ENCODE peak calls at places on chromosomes 5 and 9, in six cellular contexts. C is cardiac fibroblast, Y is A549, T is suprapubic skin, F is WERI-Rb-1, I is brain microvascular endothelial cell. J is an unnamed sample.

GRCh38 chr9:613771-614347 is 227.6 kb upstream of the DMRT1 start:
- DNase-seq in F (peak), Y (peak), C (peak), I (peak), T (peak), J (peak)

GRCh38 chr5:77305222-77305846 is 94.9 kb downstream of the PDE8B start:
- DNase-seq in T (no peak), I (no peak), C (no peak), F (no peak), Y (no peak), J (no peak)

GRCh38 chr5:102654559-102655354 is 100.3 kb upstream of the PAM start:
- DNase-seq in F (no peak), Y (no peak), I (no peak), T (no peak), C (no peak), J (no peak)

GRCh38 chr5:55172937-55173695 is at the start of gene CDC20B:
- DNase-seq in Y (peak), F (peak), T (no peak), I (peak), C (peak), J (peak)

GRCh38 chr5:1763548-1763911 is 36.1 kb downstream of the MRPL36 start:
- DNase-seq in I (peak), Y (peak), T (peak), F (peak), C (peak), J (peak)

GRCh38 chr5:172045315-172045632 is 38.8 kb upstream of the FBXW11 start:
- DNase-seq in Y (no peak), I (no peak), T (no peak), F (no peak), C (no peak), J (no peak)

GRCh38 chr5:90690317-90690716 is 131.7 kb downstream of the ADGRV1 start:
- DNase-seq in I (no peak), F (no peak), C (no peak), T (no peak), Y (no peak), J (no peak)

GRCh38 chr5:52925001-52925400 is 64.2 kb upstream of the ITGA2 start:
- DNase-seq in I (no peak), Y (no peak), F (no peak), T (no peak), C (peak), J (no peak)

GRCh38 chr5:123951204-123951977 is 439.4 kb downstream of the CSNK1G3 start:
- DNase-seq in Y (peak), I (peak), F (no peak), C (peak), T (no peak), J (no peak)

GRCh38 chr9:129511320-129511900 is 109.5 kb downstream of the C9orf50 start:
- DNase-seq in C (no peak), F (no peak), I (no peak), T (no peak), Y (no peak), J (no peak)

GRCh38 chr5:54904425-54904824 is 81.0 kb downstream of the ESM1 start:
- DNase-seq in C (peak), F (no peak), I (peak), T (no peak), Y (peak), J (no peak)

DNA sequence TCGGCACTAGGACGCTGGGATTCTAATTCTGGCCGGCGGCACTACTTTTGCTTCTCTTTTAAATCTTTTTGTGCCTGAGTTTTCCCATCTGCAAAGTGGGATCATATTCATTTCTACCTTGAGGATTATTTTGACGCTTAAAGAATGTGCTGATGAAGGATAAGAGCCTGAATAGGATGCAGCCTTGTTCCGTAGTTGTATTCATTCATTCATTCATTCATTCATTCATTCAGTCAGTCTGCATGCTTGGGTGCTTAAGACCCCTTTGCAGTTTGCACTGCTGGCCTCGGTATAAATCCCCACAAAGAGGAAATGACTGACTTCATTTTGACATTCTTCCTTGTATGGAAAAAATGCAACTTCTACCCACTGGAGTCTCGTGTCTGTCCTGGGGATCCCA is 62.4 kb downstream of the PPARGC1B start:
- DNase-seq in I (no peak), F (no peak), Y (no peak), T (no peak), C (no peak), J (no peak)
- TF ChIP-seq CTCF in I (no peak), F (no peak), Y (no peak), T (no peak), C (no peak), J (no peak)

GRCh38 chr9:127505396-127506116 is 54.2 kb downstream of the LRSAM1 start:
- DNase-seq in F (peak), I (peak), Y (peak), C (peak), T (no peak), J (no peak)
- TF ChIP-seq CTCF in F (peak), I (peak), Y (peak), C (peak), T (peak), J (peak)

GRCh38 chr5:108655750-108656450 is 91.8 kb upstream of the FER start:
- DNase-seq in F (no peak), C (peak), T (no peak), Y (peak), I (no peak), J (no peak)
- TF ChIP-seq CTCF in F (no peak), C (peak), T (no peak), Y (no peak), I (no peak), J (no peak)

DNA sequence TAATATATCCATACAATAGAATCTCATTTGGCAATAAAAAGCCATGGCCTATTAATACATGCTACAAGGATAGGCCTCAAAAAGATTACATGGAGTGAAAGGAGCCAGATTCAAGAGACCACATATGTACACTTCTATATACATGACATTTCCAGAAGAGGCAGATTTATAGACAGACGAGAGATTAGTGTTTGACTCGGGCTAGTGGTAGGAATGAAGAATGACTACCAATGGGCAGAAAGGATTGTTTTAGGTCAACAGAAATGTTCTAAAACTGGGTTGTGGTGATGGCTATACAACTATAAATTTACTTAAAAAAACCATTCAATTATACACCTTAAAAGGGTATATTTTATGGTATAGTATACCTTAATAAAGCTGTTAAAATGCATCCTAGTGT is 41.9 kb downstream of the SETX start:
- DNase-seq in C (no peak), Y (peak), I (no peak), F (no peak), T (no peak), J (no peak)
- TF ChIP-seq CTCF in C (peak), Y (no peak), I (peak), F (peak), T (no peak), J (no peak)

GRCh38 chr9:96646081-96646991 is 8.8 kb downstream of the PRXL2C start:
- DNase-seq in F (no peak), C (peak), T (no peak), I (peak), Y (no peak), J (peak)

GRCh38 chr9:96655198-96655851 is at the start of gene PRXL2C:
- DNase-seq in C (peak), I (peak), F (peak), T (peak), Y (peak), J (peak)

GRCh38 chr9:96649620-96650323 is 5.3 kb downstream of the PRXL2C start:
- DNase-seq in I (no peak), Y (no peak), C (no peak), T (no peak), F (no peak), J (no peak)

GRCh38 chr9:96654450-96655197 is 493 bp downstream of the PRXL2C start:
- DNase-seq in C (peak), I (peak), Y (peak), F (peak), T (peak), J (peak)

GRCh38 chr9:96651626-96652025 is 3.5 kb downstream of the PRXL2C start:
- DNase-seq in I (no peak), T (no peak), Y (peak), F (no peak), C (peak), J (no peak)
- TF ChIP-seq CTCF in I (peak), T (no peak), Y (peak), F (peak), C (peak), J (peak)

GRCh38 chr5:112491257-112491656 is 72.2 kb upstream of the EPB41L4A start:
- DNase-seq in T (no peak), C (no peak), Y (peak), F (peak), I (no peak), J (no peak)
- TF ChIP-seq CTCF in T (no peak), C (peak), Y (peak), F (peak), I (peak), J (peak)

DNA sequence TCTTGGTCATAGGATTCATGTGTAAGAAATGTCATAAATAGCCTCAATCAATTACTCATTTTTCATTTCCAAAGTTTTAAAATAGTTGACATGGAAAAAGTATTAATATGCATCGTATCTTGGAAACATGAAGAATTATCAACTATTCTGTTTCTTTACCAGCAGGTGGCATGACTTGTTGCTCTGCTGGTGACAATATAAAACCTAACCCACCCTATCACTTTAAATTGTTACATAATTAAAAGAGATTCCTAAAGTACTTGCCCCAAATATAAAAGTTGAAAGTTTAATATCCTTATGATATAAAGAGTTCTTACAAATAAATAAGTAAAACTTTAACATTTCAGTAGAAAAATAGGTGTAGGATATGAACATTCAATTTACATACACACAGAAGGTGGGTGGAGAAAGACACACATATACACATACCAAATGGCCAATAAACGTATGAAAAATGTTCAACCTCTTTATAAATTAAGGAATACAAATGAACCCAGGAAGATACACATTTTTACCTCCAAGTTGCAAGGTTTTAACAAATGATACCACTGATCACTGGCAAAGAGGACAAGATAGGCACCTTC is 30.6 kb downstream of the MAP1B start:
- DNase-seq in Y (no peak), F (no peak), T (no peak), C (no peak), I (no peak), J (no peak)
- TF ChIP-seq CTCF in Y (peak), F (no peak), T (peak), C (peak), I (peak), J (peak)